ENCODE peak calls at places on chromosomes 1 and 21, in six cellular contexts. One of them, this sample, is unnamed.

GRCh38 chr1:165697491-165697880 is 876 bp downstream of the ALDH9A1 start:
- DNase-seq in heart left ventricle: no peak
- DNase-seq in uterus: no peak
- DNase-seq in stomach: no peak
- DNase-seq in esophagus squamous epithelium: no peak
- DNase-seq in ovary: no peak
- DNase-seq in this sample: no peak

GRCh38 chr21:44377201-44377921 is 23.9 kb downstream of the TRPM2 start:
- DNase-seq in heart left ventricle: no peak
- DNase-seq in uterus: no peak
- DNase-seq in stomach: no peak
- DNase-seq in esophagus squamous epithelium: no peak
- DNase-seq in ovary: peak
- DNase-seq in this sample: no peak

GRCh38 chr1:241639040-241639652 is 1.0 kb downstream of the CHML start:
- DNase-seq in heart left ventricle: no peak
- DNase-seq in uterus: no peak
- DNase-seq in stomach: no peak
- DNase-seq in esophagus squamous epithelium: no peak
- DNase-seq in ovary: no peak
- DNase-seq in this sample: no peak

GRCh38 chr1:180352021-180352420 is 122.0 kb downstream of the LHX4 start:
- DNase-seq in heart left ventricle: no peak
- DNase-seq in uterus: no peak
- DNase-seq in stomach: no peak
- DNase-seq in esophagus squamous epithelium: no peak
- DNase-seq in ovary: no peak
- DNase-seq in this sample: no peak

GRCh38 chr1:169933999-169934725 is 40.5 kb upstream of the SCYL3 start:
- DNase-seq in heart left ventricle: no peak
- DNase-seq in uterus: no peak
- DNase-seq in stomach: no peak
- DNase-seq in esophagus squamous epithelium: no peak
- DNase-seq in ovary: no peak
- DNase-seq in this sample: peak

GRCh38 chr1:53835491-53835890 is 2.6 kb downstream of the NDC1 start:
- DNase-seq in heart left ventricle: no peak
- DNase-seq in uterus: no peak
- DNase-seq in stomach: no peak
- DNase-seq in esophagus squamous epithelium: no peak
- DNase-seq in ovary: no peak
- DNase-seq in this sample: no peak

GRCh38 chr1:43719063-43719462 is 11.7 kb downstream of the ST3GAL3 start:
- DNase-seq in heart left ventricle: no peak
- DNase-seq in uterus: peak
- DNase-seq in stomach: no peak
- DNase-seq in esophagus squamous epithelium: no peak
- DNase-seq in ovary: no peak
- DNase-seq in this sample: no peak

GRCh38 chr1:52792002-52792401 is 50.6 kb upstream of the ZYG11A start:
- DNase-seq in heart left ventricle: no peak
- DNase-seq in uterus: no peak
- DNase-seq in stomach: no peak
- DNase-seq in esophagus squamous epithelium: no peak
- DNase-seq in ovary: no peak
- DNase-seq in this sample: no peak

GRCh38 chr1:192158181-192158580 is at the start of gene RGS18:
- DNase-seq in heart left ventricle: no peak
- DNase-seq in uterus: no peak
- DNase-seq in stomach: no peak
- DNase-seq in esophagus squamous epithelium: no peak
- DNase-seq in ovary: no peak
- DNase-seq in this sample: no peak

GRCh38 chr1:167401260-167401873 is 117.0 kb downstream of the CD247 start:
- DNase-seq in heart left ventricle: peak
- DNase-seq in uterus: no peak
- DNase-seq in stomach: peak
- DNase-seq in esophagus squamous epithelium: no peak
- DNase-seq in ovary: no peak
- DNase-seq in this sample: peak

GRCh38 chr1:214331827-214332423 is 51.0 kb downstream of the SMYD2 start:
- DNase-seq in heart left ventricle: peak
- DNase-seq in uterus: no peak
- DNase-seq in stomach: no peak
- DNase-seq in esophagus squamous epithelium: no peak
- DNase-seq in ovary: no peak
- DNase-seq in this sample: peak

GRCh38 chr1:108816049-108816882 is 40.6 kb downstream of the AKNAD1 start:
- DNase-seq in heart left ventricle: peak
- DNase-seq in uterus: peak
- DNase-seq in stomach: peak
- DNase-seq in esophagus squamous epithelium: no peak
- DNase-seq in ovary: peak
- DNase-seq in this sample: peak

GRCh38 chr1:179029293-179029692 is 3.6 kb downstream of the FAM20B start:
- DNase-seq in heart left ventricle: no peak
- DNase-seq in uterus: no peak
- DNase-seq in stomach: no peak
- DNase-seq in esophagus squamous epithelium: no peak
- DNase-seq in ovary: no peak
- DNase-seq in this sample: no peak

GRCh38 chr1:43968348-43968948 is 1.4 kb upstream of the DPH2 start:
- DNase-seq in heart left ventricle: no peak
- DNase-seq in uterus: no peak
- DNase-seq in stomach: no peak
- DNase-seq in esophagus squamous epithelium: no peak
- DNase-seq in ovary: no peak
- DNase-seq in this sample: no peak

GRCh38 chr1:155893389-155894142 is 17.6 kb downstream of the RIT1 start:
- DNase-seq in heart left ventricle: no peak
- DNase-seq in uterus: no peak
- DNase-seq in stomach: no peak
- DNase-seq in esophagus squamous epithelium: no peak
- DNase-seq in ovary: no peak
- DNase-seq in this sample: no peak

GRCh38 chr1:155124503-155125463 is 2.9 kb upstream of the EFNA1 start:
- DNase-seq in heart left ventricle: no peak
- DNase-seq in uterus: no peak
- DNase-seq in stomach: peak
- DNase-seq in esophagus squamous epithelium: no peak
- DNase-seq in ovary: peak
- DNase-seq in this sample: peak

GRCh38 chr1:24022611-24023359 is 42.7 kb upstream of the SRSF10 start:
- DNase-seq in heart left ventricle: no peak
- DNase-seq in uterus: peak
- DNase-seq in stomach: no peak
- DNase-seq in esophagus squamous epithelium: no peak
- DNase-seq in ovary: no peak
- DNase-seq in this sample: peak

GRCh38 chr1:15693371-15693770 is 9.3 kb downstream of the PLEKHM2 start:
- DNase-seq in heart left ventricle: no peak
- DNase-seq in uterus: no peak
- DNase-seq in stomach: no peak
- DNase-seq in esophagus squamous epithelium: no peak
- DNase-seq in ovary: no peak
- DNase-seq in this sample: no peak

DNA sequence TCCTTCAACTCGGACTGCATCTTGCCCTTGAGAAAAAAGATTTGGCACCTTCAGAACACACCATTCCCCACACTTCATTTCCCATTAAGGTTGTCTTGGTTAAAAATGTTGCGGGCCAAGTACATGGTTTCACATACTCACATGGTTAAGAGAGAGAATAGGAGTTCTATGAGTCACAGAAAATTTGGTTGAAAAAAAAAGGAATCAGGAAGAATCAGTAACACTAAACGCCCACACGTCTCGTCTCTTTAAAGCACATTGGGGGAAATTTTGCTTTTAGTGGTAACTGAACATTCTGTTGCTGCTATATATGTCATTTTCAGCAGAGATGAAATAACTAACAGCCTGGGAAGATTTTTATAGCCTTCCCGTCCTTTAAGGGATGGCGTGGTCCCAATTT is 132.9 kb upstream of the ERG start:
- DNase-seq in heart left ventricle: no peak
- DNase-seq in uterus: no peak
- DNase-seq in stomach: no peak
- DNase-seq in esophagus squamous epithelium: no peak
- DNase-seq in ovary: no peak
- DNase-seq in this sample: no peak
- TF ChIP-seq POLR2A in heart left ventricle: no peak
- TF ChIP-seq POLR2A in uterus: no peak
- TF ChIP-seq POLR2A in stomach: no peak
- TF ChIP-seq POLR2A in esophagus squamous epithelium: no peak
- TF ChIP-seq POLR2A in ovary: no peak
- TF ChIP-seq POLR2A in this sample: no peak

GRCh38 chr1:17596651-17597509 is 57.4 kb downstream of the ARHGEF10L start:
- DNase-seq in heart left ventricle: no peak
- DNase-seq in uterus: no peak
- DNase-seq in stomach: no peak
- DNase-seq in esophagus squamous epithelium: no peak
- DNase-seq in ovary: no peak
- DNase-seq in this sample: peak
- H3K27ac ChIP-seq in heart left ventricle: no peak
- H3K27ac ChIP-seq in uterus: no peak
- H3K27ac ChIP-seq in stomach: peak
- H3K27ac ChIP-seq in esophagus squamous epithelium: no peak
- H3K27ac ChIP-seq in ovary: no peak
- H3K27ac ChIP-seq in this sample: peak

GRCh38 chr21:33976082-33976979 is 60.7 kb upstream of the ATP5PO start:
- DNase-seq in heart left ventricle: peak
- DNase-seq in uterus: peak
- DNase-seq in stomach: no peak
- DNase-seq in esophagus squamous epithelium: no peak
- DNase-seq in ovary: no peak
- DNase-seq in this sample: peak
- TF ChIP-seq POLR2A in heart left ventricle: no peak
- TF ChIP-seq POLR2A in uterus: no peak
- TF ChIP-seq POLR2A in stomach: no peak
- TF ChIP-seq POLR2A in esophagus squamous epithelium: no peak
- TF ChIP-seq POLR2A in ovary: no peak
- TF ChIP-seq POLR2A in this sample: no peak

GRCh38 chr1:183022202-183023145 is 746 bp upstream of the LAMC1 start:
- DNase-seq in heart left ventricle: peak
- DNase-seq in uterus: peak
- DNase-seq in stomach: peak
- DNase-seq in esophagus squamous epithelium: no peak
- DNase-seq in ovary: peak
- DNase-seq in this sample: peak
- H3K27ac ChIP-seq in heart left ventricle: peak
- H3K27ac ChIP-seq in uterus: peak
- H3K27ac ChIP-seq in stomach: peak
- H3K27ac ChIP-seq in esophagus squamous epithelium: peak
- H3K27ac ChIP-seq in ovary: peak
- H3K27ac ChIP-seq in this sample: peak

This sample was measured in transverse colon.